ENCODE peak calls at places on chromosomes 1 and 21, in nine cellular contexts. M is AG10803, Q is progenitor cell of endocrine pancreas, J is ovary, O is A549, T is B cell, X is keratinocyte, U is esophagus squamous epithelium, D is stomach. P is an unnamed sample.

GRCh38 chr1:93448983-93449805 is 1.3 kb downstream of the FNBP1L start:
- DNase-seq in Q (peak; percentile 69), J (peak; percentile 27), D (peak; percentile 56), O (peak; percentile 27), U (no peak), M (peak; percentile 57), X (no peak), T (no peak), P (no peak)

GRCh38 chr1:244603498-244603897 is 49.4 kb upstream of the DESI2 start:
- DNase-seq in T (no peak), U (no peak), Q (no peak), J (no peak), D (no peak), O (peak; percentile 36), X (no peak), M (peak; percentile 39), P (no peak)

GRCh38 chr1:17438176-17438976 is 1.1 kb downstream of the RCC2 start:
- DNase-seq in T (peak; percentile 75), O (peak; percentile 61), J (peak; percentile 65), Q (peak; percentile 39), U (no peak), X (no peak), M (peak; percentile 52), D (peak; percentile 69), P (peak; percentile 38)

GRCh38 chr1:21511579-21512522 is 2.6 kb downstream of the ALPL start:
- DNase-seq in D (peak; percentile 44), X (no peak), M (peak; percentile 97), T (peak; percentile 1), J (peak; percentile 56), O (no peak), U (no peak), Q (no peak), P (no peak)

GRCh38 chr1:40783001-40783905 is at the start of gene KCNQ4:
- DNase-seq in Q (peak; percentile 48), X (no peak), J (peak; percentile 68), D (peak; percentile 77), M (no peak), U (no peak), T (no peak), O (no peak), P (no peak)

GRCh38 chr1:26122988-26123973 is 11.7 kb downstream of the PDIK1L start:
- DNase-seq in D (no peak), O (peak; percentile 21), X (no peak), Q (no peak), T (no peak), M (peak; percentile 34), U (no peak), J (no peak), P (no peak)

GRCh38 chr1:178530037-178530402 is 17.1 kb downstream of the TEX35 start:
- DNase-seq in Q (no peak), D (no peak), J (no peak), T (no peak), X (peak; percentile 73), O (peak; percentile 36), U (no peak), M (peak; percentile 81), P (no peak)

GRCh38 chr1:174976436-174977107 is 23.2 kb upstream of the CACYBP start:
- DNase-seq in D (no peak), M (peak; percentile 60), J (no peak), Q (no peak), T (no peak), U (no peak), O (no peak), X (no peak), P (no peak)

GRCh38 chr1:60470231-60470630 is 396.7 kb upstream of the C1orf87 start:
- DNase-seq in T (no peak), X (no peak), U (no peak), J (no peak), O (no peak), M (no peak), D (no peak), Q (no peak), P (no peak)

GRCh38 chr1:105437847-105438246 is 1618.6 kb upstream of the PRMT6 start:
- DNase-seq in M (no peak), X (no peak), O (no peak), T (no peak), Q (no peak), U (no peak), D (no peak), J (no peak), P (no peak)

GRCh38 chr21:21973806-21974205 is 975.6 kb downstream of the NCAM2 start:
- DNase-seq in U (no peak), J (no peak), X (no peak), D (no peak), Q (no peak), T (no peak), M (no peak), O (no peak), P (no peak)
- TF ChIP-seq CTCF in U (no peak), J (no peak), X (no peak), D (no peak), Q (peak; percentile 24), T (no peak), M (no peak), O (no peak), P (no peak)

GRCh38 chr1:152533327-152533938 is 19.2 kb downstream of the CRCT1 start:
- DNase-seq in M (peak; percentile 43), J (no peak), T (no peak), X (peak; percentile 28), Q (no peak), U (no peak), D (no peak), O (peak; percentile 76), P (no peak)
- TF ChIP-seq CTCF in M (peak; percentile 85), J (no peak), T (no peak), X (peak; percentile 85), Q (no peak), U (peak; percentile 59), D (no peak), O (peak; percentile 93), P (no peak)

GRCh38 chr1:200290010-200290685 is 119.7 kb downstream of the ZNF281 start:
- DNase-seq in Q (no peak), U (no peak), T (no peak), O (peak; percentile 57), J (no peak), X (no peak), D (no peak), M (no peak), P (no peak)
- TF ChIP-seq CTCF in Q (peak; percentile 35), U (no peak), T (no peak), O (peak; percentile 6), J (no peak), X (no peak), D (no peak), M (no peak), P (no peak)

DNA sequence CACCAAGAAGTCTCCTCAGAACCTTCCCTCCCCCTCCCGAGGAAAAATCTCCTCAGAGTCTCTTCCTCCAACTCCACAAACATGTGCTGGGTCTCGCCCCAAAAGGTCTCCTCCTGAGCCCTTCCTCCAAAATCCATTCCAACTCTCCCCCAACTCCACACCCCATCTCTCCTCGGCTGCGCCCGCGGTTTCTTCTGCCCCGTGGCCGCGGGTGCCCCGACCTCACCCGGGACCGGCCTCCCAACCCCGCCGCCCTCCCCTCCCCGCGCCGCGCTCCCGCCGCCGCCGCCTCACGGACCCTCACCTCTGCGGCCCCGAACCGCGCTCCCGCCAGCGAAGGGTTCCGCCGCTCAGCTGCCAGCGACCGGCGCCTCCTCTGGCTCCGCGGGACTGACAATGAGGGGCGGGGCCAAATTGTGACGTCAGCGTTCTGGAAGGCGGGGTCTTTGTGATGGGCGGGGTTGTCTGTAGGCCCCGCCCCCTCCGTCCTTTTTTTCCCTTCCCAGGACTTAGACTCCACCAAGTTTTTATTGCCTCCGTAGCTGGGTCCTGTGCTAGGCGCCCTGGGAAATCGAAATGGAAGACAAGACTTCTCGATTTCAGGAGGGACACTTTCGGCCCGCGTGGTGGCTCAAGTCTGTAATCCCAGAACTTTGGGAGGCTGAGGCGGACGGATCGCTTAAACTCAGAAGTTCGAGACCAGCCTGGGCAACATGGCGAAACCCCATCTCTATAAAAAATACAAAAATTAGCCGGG is at the start of gene LUZP1:
- DNase-seq in U (peak; percentile 38), X (peak; percentile 66), Q (peak; percentile 87), T (peak; percentile 92), J (peak; percentile 95), M (peak; percentile 84), O (peak; percentile 84), D (peak; percentile 92), P (peak; percentile 95)
- TF ChIP-seq CTCF in U (no peak), X (no peak), Q (no peak), T (no peak), J (no peak), M (no peak), O (no peak), D (no peak), P (no peak)

DNA sequence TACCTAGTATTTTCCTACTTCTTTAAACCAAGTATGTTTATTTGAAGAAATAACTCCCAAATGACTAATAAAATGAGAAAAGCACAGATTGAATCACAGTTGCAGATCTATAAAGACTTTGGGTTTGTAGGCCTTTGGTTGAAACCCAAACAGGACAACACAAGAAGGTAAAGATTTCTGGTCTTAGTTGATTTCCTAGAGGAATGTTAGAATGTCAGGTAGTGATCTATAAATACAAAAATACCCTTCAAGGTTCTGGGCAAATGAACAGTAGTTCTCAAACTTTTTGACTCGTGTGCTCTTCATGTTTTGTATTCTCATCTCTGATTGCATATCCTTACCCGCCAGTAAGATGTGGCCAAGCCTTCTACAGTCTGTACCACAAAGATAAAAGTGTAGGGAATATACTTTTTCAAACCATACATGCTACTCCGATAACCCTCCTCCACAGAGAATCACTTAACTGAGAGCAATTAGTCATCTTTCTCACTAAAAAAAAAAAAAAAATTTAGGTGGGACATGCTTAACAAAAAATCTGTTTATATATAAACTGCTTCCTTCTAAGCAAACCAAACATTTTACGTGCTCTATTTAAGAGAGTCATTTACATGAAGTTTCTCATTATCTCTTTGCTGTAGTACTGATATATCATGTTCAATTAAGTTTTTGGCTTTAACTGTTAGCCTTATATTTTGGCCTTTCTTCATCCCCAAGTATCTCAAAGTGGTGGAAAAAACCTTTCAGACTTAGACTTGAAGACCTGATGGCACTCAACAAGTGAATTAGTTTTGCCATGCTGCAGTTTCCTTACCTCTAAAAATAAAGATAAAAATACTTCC is 36.0 kb downstream of the CNIH4 start:
- DNase-seq in M (no peak), D (no peak), T (no peak), X (no peak), J (no peak), Q (no peak), U (no peak), O (no peak), P (no peak)
- TF ChIP-seq CTCF in M (no peak), D (no peak), T (no peak), X (no peak), J (no peak), Q (no peak), U (no peak), O (no peak), P (no peak)

DNA sequence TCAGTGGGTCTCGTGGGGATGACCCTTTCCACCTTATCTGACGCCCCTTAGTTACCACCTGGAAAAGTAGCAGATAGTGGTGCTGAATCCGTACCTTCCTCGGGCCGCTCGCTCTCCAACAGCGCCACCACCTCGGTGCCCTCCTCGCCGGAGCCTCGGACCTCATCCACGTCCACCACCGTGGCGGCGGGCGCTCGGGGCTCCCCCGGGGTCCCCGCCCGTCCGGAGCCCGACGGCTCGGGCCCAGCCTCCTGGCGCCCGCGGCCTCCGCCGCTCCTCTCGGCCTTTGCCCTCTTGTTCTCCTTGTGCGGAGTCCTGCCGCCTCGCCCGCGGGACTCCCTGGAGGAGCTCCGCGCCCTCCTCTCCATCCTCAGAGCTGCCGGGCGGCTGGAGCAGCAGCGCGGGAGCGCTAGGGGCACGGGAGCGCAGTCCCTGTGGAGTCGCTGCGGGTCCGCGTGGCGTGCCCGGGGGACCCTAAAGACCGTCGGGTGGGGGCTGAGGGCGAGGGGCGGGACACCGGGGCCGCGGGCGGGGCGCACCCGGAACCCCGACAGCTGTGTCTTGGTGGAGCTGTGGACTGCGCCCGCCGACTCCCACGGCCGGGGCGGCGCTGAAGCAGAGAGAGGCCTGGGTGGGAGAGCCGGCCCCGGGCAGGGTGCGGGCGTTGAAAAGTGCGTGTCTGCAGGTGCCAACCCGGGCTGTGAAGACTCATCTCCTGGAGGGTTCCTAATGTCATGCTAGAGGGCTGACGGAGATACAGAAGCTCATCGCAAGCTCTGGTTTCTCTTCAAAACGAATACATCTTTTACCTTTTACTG is at the start of gene NPHS2:
- DNase-seq in X (no peak), D (no peak), T (no peak), U (no peak), M (no peak), O (no peak), J (no peak), Q (no peak), P (no peak)
- TF ChIP-seq CTCF in X (no peak), D (no peak), T (no peak), U (no peak), M (no peak), O (no peak), J (no peak), Q (no peak), P (no peak)